ENCODE peak calls at places on chromosomes 4 and X, in six cellular contexts. B, Z, E, V, Y and S are unnamed samples.

GRCh38 chrX:119759333-119759766 is 962 bp downstream of the SOWAHD start:
- ATAC-seq in Z (no peak), B (no peak), E (no peak), Y (no peak), V (no peak), S (no peak)

GRCh38 chrX:63784902-63785692 is at the start of gene ARHGEF9:
- ATAC-seq in E (peak; percentile 49), B (no peak), Y (no peak), V (no peak), Z (no peak), S (peak; percentile 60)

GRCh38 chrX:133151320-133151719 is 54.4 kb upstream of the USP26 start:
- ATAC-seq in Y (peak; percentile 43), Z (no peak), B (no peak), E (no peak), V (no peak), S (no peak)

GRCh38 chr4:55926610-55927009 is 22.1 kb upstream of the CEP135 start:
- ATAC-seq in B (no peak), E (no peak), Y (no peak), V (no peak), Z (no peak), S (no peak)

GRCh38 chrX:108732630-108733321 is 3.6 kb downstream of the IRS4 start:
- ATAC-seq in E (no peak), B (no peak), Y (no peak), V (no peak), Z (no peak), S (no peak)

GRCh38 chrX:46576458-46576857 is 2.9 kb downstream of the CHST7 start:
- ATAC-seq in Y (no peak), E (no peak), Z (no peak), V (no peak), B (no peak), S (peak; percentile 34)

GRCh38 chrX:102155806-102156179 is at the start of gene BEX5:
- ATAC-seq in Z (no peak), V (peak; percentile 100), E (peak; percentile 93), B (peak; percentile 42), Y (peak; percentile 68), S (peak; percentile 96)

GRCh38 chr4:97720869-97721432 is 422.3 kb downstream of the STPG2 start:
- ATAC-seq in Y (no peak), V (no peak), E (no peak), Z (no peak), B (peak; percentile 33), S (no peak)

GRCh38 chr4:90183254-90183653 is 56.1 kb downstream of the CCSER1 start:
- ATAC-seq in Y (no peak), Z (no peak), B (no peak), E (no peak), V (no peak), S (no peak)

GRCh38 chr4:33226133-33226532 is 2506.0 kb downstream of the PCDH7 start:
- ATAC-seq in E (no peak), Y (no peak), V (no peak), Z (no peak), B (no peak), S (no peak)

GRCh38 chr4:33802578-33802977 is 2441.7 kb downstream of the ARAP2 start:
- ATAC-seq in Y (no peak), Z (no peak), E (no peak), V (no peak), B (peak; percentile 90), S (no peak)

GRCh38 chr4:101825953-101826352 is 35.4 kb downstream of the BANK1 start:
- ATAC-seq in B (no peak), Y (no peak), E (no peak), V (no peak), Z (no peak), S (no peak)

GRCh38 chr4:173530326-173531062 is 465 bp upstream of the HAND2 start:
- ATAC-seq in Z (no peak), B (no peak), V (no peak), Y (no peak), E (no peak), S (no peak)

GRCh38 chr4:2900701-2901100 is 57.1 kb downstream of the ADD1 start:
- ATAC-seq in E (no peak), B (no peak), Z (no peak), Y (no peak), V (no peak), S (no peak)

GRCh38 chrX:130212371-130212770 is 40.6 kb downstream of the RAB33A start:
- ATAC-seq in V (no peak), B (no peak), Z (no peak), E (no peak), Y (no peak), S (no peak)

GRCh38 chr4:19776021-19776459 is 475.7 kb upstream of the SLIT2 start:
- ATAC-seq in Z (no peak), V (no peak), B (no peak), E (no peak), Y (no peak), S (no peak)

GRCh38 chrX:48826135-48826875 is at the start of gene ERAS:
- ATAC-seq in Z (no peak), V (no peak), Y (no peak), B (no peak), E (no peak), S (no peak)

GRCh38 chr4:148716361-148717063 is 274.3 kb upstream of the NR3C2 start:
- ATAC-seq in V (no peak), Y (no peak), B (no peak), E (no peak), Z (no peak), S (no peak)

GRCh38 chrX:2962346-2962745 is 33.2 kb upstream of the ARSD start:
- ATAC-seq in Y (peak; percentile 77), Z (no peak), V (no peak), E (no peak), B (no peak), S (no peak)

GRCh38 chr4:74549936-74550335 is 105.0 kb downstream of the AREG start:
- ATAC-seq in Z (no peak), Y (no peak), V (no peak), B (no peak), E (no peak), S (no peak)

GRCh38 chr4:6009452-6009851 is 8.8 kb downstream of the C4orf50 start:
- ATAC-seq in V (no peak), B (no peak), E (no peak), Z (no peak), Y (no peak), S (no peak)

GRCh38 chrX:70480660-70481018 is 36.0 kb downstream of the DLG3 start:
- ATAC-seq in Y (no peak), E (no peak), Z (no peak), V (no peak), B (no peak), S (peak; percentile 26)

GRCh38 chrX:136762820-136763452 is 17.8 kb downstream of the ARHGEF6 start:
- ATAC-seq in Z (no peak), V (no peak), Y (no peak), B (no peak), E (no peak), S (no peak)

GRCh38 chrX:109696146-109696740 is 36.8 kb downstream of the ACSL4 start:
- ATAC-seq in B (peak; percentile 68), Y (no peak), E (no peak), Z (no peak), V (no peak), S (no peak)

GRCh38 chr4:2660596-2661211 is 95.4 kb downstream of the TNIP2 start:
- ATAC-seq in Y (no peak), E (no peak), B (no peak), V (no peak), Z (no peak), S (peak; percentile 83)

GRCh38 chr4:71913275-71913674 is 118.5 kb upstream of the NPFFR2 start:
- ATAC-seq in E (no peak), Y (no peak), V (no peak), Z (no peak), B (no peak), S (no peak)
- TF ChIP-seq EP300 in E (no peak), Y (no peak), V (no peak), Z (no peak), B (no peak), S (no peak)

DNA sequence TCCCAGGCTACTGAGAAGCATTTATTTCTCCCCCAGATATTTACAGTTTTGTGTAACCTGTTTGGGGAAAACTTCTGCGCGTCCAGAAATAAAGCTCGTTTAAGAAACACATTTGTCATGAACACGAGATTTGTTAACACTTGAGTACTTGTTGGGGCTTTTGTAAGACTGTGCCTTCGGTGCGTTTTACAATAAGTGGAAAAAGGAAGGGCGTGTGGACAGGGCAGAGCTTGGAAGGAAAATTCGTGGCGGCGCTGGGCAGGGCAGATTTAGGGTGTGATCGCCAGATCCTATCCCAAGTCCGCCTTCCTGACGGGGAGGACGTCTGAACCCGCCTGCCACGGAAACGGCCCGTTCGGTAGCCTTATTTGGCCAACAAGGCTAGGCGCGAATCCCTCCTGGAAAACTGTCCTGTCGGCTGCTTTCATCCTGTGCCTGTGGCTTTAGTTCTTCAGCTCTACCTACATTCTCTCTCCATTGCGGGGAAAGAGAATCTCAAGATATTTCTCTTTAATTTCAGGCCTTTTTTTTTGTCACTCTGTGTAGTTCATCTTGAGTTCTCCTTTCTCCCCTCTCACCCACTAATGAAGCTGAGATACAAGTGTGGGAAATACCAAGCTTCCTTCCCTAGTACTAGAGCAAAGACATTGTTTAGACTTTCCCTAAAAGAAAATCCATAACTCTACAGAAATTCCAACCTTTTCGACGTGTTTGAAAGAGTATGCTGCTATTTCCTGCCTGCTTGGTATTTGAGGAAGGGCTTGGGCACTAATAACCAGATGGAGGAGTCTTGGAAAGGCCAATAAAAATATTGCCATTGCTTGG is 946 bp downstream of the PDLIM5 start:
- ATAC-seq in V (peak; percentile 56), B (peak; percentile 34), Y (peak; percentile 73), E (peak; percentile 90), Z (peak; percentile 81), S (peak; percentile 86)
- TF ChIP-seq EP300 in V (no peak), B (no peak), Y (no peak), E (no peak), Z (no peak), S (no peak)

DNA sequence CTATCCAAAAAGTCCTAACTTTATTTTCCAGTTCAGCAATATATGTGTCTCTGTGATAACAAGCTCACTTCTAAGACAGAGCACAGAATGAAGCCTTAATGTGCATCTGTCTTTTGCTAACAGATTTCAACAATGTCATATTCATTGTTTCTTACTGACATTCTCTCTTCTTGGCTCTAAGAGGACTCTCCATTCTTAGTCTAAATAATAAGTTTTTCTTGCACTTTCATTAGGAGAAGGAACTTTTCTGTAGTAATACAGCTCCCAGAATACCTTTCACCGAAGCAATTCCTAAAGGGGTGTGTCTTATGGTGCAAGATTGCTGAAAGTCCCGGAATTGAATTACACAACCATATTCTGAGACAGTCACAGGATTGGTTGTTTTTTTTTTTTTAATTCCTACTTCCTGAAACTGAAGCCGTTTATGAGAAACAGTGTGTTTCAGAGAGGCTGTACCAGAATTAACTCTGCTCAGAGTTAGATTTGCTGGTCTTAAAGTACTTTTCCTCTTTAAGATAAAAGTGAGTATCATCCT is at the start of gene ALPK1:
- ATAC-seq in V (peak; percentile 98), Y (peak; percentile 62), Z (peak; percentile 98), B (peak; percentile 89), E (peak; percentile 94), S (peak; percentile 97)
- TF ChIP-seq EP300 in V (peak; percentile 46), Y (no peak), Z (no peak), B (no peak), E (peak; percentile 51), S (no peak)

DNA sequence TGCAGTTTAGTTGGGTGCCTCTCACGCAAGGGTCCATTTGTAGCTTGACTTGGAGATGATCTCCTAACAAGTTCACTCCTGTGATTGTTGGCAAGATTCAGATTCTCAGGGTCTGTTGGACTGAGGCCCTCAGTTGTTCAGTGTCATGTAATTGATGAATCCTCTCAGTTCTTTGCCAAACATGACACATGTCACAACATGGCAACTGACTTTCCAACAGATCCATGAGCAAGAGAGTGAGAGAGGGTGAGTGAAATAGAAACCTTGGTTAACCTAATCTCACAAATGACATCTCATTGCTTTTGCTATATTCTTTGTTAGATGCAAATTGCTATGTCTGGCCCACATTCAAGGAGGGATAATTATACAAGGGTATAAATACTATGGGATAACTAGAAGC is 231.0 kb upstream of the PCDH10 start:
- ATAC-seq in Z (no peak), B (no peak), Y (no peak), E (no peak), V (no peak), S (no peak)
- TF ChIP-seq EP300 in Z (no peak), B (no peak), Y (no peak), E (no peak), V (no peak), S (no peak)